ENCODE peak calls at places on chromosomes 13 and 19, in four cellular contexts. B is K562, M is HepG2, J is GM12878. P is an unnamed sample.

GRCh38 chr13:114224201-114224600 is 10.5 kb upstream of the CDC16 start:
- DNase-seq in B (no peak), M (no peak), J (no peak), P (no peak)

GRCh38 chr19:49391581-49392399 is 3.7 kb downstream of the KASH5 start:
- DNase-seq in B (peak), M (peak), J (peak), P (peak)

GRCh38 chr19:55447421-55448174 is 4.5 kb upstream of the SHISA7 start:
- DNase-seq in B (peak), M (no peak), J (no peak), P (peak)

GRCh38 chr19:6087074-6087506 is 23.2 kb downstream of the RFX2 start:
- DNase-seq in B (peak), M (peak), J (peak), P (no peak)

GRCh38 chr19:14175351-14175792 is 30.6 kb downstream of the ADGRL1 start:
- DNase-seq in B (no peak), M (no peak), J (no peak), P (no peak)

GRCh38 chr19:32674153-32674958 is 624 bp downstream of the ANKRD27 start:
- DNase-seq in B (no peak), M (no peak), J (no peak), P (no peak)

GRCh38 chr19:39205449-39205764 is 1.3 kb upstream of the SYCN start:
- DNase-seq in B (no peak), M (no peak), J (no peak), P (no peak)

GRCh38 chr13:105972811-105973590 is 562.5 kb downstream of the EFNB2 start:
- DNase-seq in B (no peak), M (no peak), J (no peak), P (no peak)

GRCh38 chr13:66345988-66346387 is 884.1 kb downstream of the PCDH9 start:
- DNase-seq in B (no peak), M (no peak), J (no peak), P (no peak)

GRCh38 chr19:5966215-5966614 is 11.7 kb downstream of the RANBP3 start:
- DNase-seq in B (no peak), M (no peak), J (no peak), P (no peak)

GRCh38 chr19:24074720-24075119 is 12.3 kb upstream of the ZNF254 start:
- DNase-seq in B (no peak), M (no peak), J (no peak), P (no peak)

GRCh38 chr13:75635621-75636338 is at the start of gene LMO7:
- DNase-seq in B (peak), M (peak), J (no peak), P (peak)

GRCh38 chr19:35743640-35744306 is 1.4 kb downstream of the U2AF1L4 start:
- DNase-seq in B (no peak), M (no peak), J (no peak), P (no peak)

GRCh38 chr19:58095328-58095727 is 2.7 kb downstream of the ZSCAN18 start:
- DNase-seq in B (no peak), M (no peak), J (no peak), P (no peak)

GRCh38 chr13:95056266-95056665 is 245.0 kb downstream of the ABCC4 start:
- DNase-seq in B (no peak), M (no peak), J (no peak), P (no peak)

GRCh38 chr13:52783943-52784342 is 44.3 kb upstream of the CNMD start:
- DNase-seq in B (no peak), M (no peak), J (no peak), P (no peak)

GRCh38 chr19:11152318-11153062 is 3.1 kb downstream of the SPC24 start:
- DNase-seq in B (no peak), M (no peak), J (no peak), P (no peak)

GRCh38 chr13:113404723-113405471 is 41.0 kb upstream of the GRTP1 start:
- DNase-seq in B (no peak), M (no peak), J (no peak), P (no peak)

GRCh38 chr13:21336609-21337008 is 122.5 kb downstream of the ZDHHC20 start:
- DNase-seq in B (no peak), M (no peak), J (no peak), P (no peak)

GRCh38 chr19:412356-413355 is 3.7 kb upstream of the C2CD4C start:
- DNase-seq in B (no peak), M (no peak), J (no peak), P (no peak)

GRCh38 chr19:315811-316210 is 24.6 kb upstream of the PLPP2 start:
- DNase-seq in B (no peak), M (no peak), J (no peak), P (no peak)

GRCh38 chr19:46466536-46467199 is 4.7 kb downstream of the PNMA8A start:
- DNase-seq in B (no peak), M (no peak), J (peak), P (no peak)

GRCh38 chr13:27170521-27171243 is 929 bp downstream of the USP12 start:
- DNase-seq in B (peak), M (peak), J (no peak), P (peak)

GRCh38 chr13:71285700-71286099 is 581.3 kb downstream of the DACH1 start:
- DNase-seq in B (no peak), M (no peak), J (no peak), P (no peak)

GRCh38 chr13:22064854-22065646 is 394.2 kb downstream of the FGF9 start:
- DNase-seq in B (no peak), M (no peak), J (no peak), P (no peak)

GRCh38 chr19:50719566-50719965 is at the start of gene SHANK1:
- DNase-seq in B (peak), M (no peak), J (no peak), P (no peak)

GRCh38 chr19:47253467-47253881 is 2.9 kb upstream of the CCDC9 start:
- DNase-seq in B (no peak), M (peak), J (no peak), P (peak)

GRCh38 chr13:93834051-93834450 is 607.4 kb downstream of the GPC6 start:
- DNase-seq in B (no peak), M (no peak), J (no peak), P (no peak)

GRCh38 chr19:57171551-57172081 is 4.3 kb upstream of the DUXA start:
- DNase-seq in B (peak), M (peak), J (no peak), P (peak)

GRCh38 chr13:71864981-71865857 is 1.8 kb downstream of the DACH1 start:
- DNase-seq in B (no peak), M (no peak), J (no peak), P (no peak)

GRCh38 chr19:39126593-39127187 is 1.1 kb downstream of the PAK4 start:
- DNase-seq in B (no peak), M (peak), J (no peak), P (peak)

GRCh38 chr19:41225238-41226052 is 6.4 kb downstream of the AXL start:
- DNase-seq in B (peak), M (peak), J (no peak), P (peak)

GRCh38 chr13:93080587-93080986 is 146.0 kb upstream of the GPC6 start:
- DNase-seq in B (no peak), M (no peak), J (no peak), P (no peak)

DNA sequence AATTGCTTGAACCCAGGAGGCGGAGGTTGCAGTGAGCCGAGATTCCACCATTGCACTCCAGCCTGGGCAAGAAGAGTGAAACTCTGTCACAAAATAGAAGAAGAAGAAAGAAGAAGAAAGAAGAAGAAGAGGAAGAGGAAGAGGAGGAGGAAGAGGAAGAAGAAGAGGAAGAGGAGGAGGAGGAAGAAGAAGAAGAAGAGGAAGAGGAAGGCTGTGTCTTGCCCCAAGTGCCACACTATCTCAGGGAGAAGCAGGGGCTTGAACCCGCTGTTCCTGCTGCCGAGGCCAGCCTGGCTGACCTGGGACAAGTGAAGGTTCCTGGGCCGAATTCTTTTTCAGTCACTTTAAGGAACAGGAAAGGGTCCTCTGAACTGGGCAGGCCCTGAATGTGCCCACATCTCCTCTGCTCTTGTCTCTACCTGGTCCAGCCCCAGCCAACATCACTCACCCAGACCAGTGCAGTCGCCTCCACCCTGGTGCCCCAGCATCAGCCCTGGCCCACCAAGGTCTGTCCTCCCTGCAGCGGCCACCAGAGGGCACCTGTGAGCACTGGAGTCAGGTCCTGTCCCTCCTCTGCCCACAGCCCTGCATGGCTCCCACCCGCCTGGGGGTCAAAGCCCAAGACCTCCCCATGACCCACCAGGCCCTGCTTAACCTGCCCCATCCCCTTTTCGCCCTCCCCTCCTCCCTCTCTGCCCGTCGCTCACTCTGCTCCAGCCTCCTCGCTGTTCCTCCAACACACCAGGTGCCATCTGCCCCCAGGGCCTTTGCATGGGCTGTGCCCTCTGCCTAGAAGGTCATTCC is 20.0 kb downstream of the TICAM1 start:
- DNase-seq in B (peak), M (peak), J (no peak), P (peak)
- TF ChIP-seq REST in B (no peak), M (no peak), J (no peak), P (no peak)

GRCh38 chr13:102033316-102033715 is 368.5 kb downstream of the FGF14 start:
- DNase-seq in B (no peak), M (no peak), J (no peak), P (no peak)

GRCh38 chr13:102039264-102039663 is 362.6 kb downstream of the FGF14 start:
- DNase-seq in B (no peak), M (no peak), J (no peak), P (no peak)

GRCh38 chr13:102033719-102034446 is 368.0 kb downstream of the FGF14 start:
- DNase-seq in B (no peak), M (no peak), J (no peak), P (no peak)

GRCh38 chr13:102038787-102039186 is 363.1 kb downstream of the FGF14 start:
- DNase-seq in B (no peak), M (no peak), J (no peak), P (no peak)

DNA sequence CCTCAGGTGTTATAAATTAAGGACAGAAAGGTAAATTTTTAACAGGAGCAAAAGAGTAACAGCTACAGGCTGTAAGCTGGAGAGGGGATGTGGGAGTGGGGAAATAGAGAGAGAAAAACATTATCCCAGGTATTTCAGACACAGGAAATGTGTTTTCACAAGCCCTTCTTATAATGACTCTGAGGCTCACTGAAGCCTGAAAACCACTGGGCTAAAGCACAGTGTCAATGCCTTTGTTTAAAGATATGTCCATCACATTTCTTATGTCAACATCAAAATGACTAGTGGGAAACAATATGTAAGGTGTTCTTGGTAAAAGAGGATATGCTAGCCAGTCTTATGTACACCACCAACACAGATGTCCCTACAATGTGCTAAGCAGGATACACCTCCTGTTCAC is 365.9 kb downstream of the FGF14 start:
- DNase-seq in B (no peak), M (no peak), J (no peak), P (no peak)
- TF ChIP-seq CHD4 in B (no peak), M (no peak), J (no peak), P (no peak)

DNA sequence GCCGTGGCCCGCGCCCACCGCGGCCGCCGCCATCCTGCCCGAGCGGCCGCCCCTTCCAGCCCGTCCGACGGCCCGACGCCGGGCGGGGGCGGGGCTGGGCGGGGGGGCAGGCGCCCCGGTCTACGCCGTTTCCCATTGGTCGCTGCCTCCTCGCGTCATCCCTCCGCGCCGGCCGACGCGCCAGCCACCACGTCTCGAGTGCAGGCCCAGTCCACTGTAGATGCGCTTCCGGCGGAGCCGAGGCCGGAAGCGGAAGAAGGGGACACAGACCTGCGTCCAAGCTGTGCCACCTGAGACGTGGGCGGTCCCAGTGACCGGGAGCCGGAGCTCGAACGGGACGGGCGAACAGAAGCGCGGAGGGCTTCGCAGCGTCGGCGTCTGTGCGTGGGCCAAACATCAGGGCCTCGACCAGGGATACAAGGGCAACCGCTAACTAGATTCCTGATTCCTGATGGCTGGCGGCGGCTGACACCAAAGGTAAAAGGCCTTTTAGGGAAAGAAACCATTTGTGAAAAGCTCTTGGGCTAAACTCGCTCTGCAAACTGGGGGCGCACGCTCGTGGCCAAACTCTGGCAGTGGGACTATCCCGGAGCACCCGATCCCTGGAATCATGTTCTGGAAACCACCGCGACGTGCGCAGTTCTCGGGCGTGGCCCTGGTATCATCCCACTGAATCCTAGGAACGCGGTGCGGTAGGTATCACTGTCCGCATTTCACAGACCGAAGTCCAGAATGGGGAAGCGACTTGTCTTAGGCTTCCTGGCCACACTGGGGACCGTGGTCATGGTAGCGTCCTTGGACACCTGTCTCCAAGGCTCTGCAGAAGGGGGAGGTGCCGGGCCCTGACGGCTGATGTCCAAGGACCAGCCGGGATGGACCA is at the start of gene SLC35E1:
- DNase-seq in B (peak), M (peak), J (peak), P (peak)
- TF ChIP-seq REST in B (no peak), M (no peak), J (peak), P (no peak)

DNA sequence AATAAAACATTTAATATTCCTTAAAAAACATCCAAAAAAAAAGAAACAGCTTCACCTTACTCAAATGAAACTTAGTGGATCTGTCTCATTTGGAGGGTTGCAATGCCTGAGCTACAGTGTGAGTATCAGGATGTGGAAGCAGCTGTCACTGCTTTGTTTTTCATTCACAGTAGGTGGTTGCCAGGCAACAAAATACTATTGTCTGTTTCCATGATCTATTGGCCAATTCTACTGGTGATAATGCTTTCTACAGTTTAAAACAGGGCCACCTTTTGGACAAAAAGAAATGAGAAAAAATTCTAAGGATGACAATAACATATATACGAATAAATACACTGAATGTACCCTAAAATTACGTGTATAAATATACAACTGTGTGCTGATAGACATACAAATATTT is 3.0 kb downstream of the ENOX1 start:
- DNase-seq in B (no peak), M (no peak), J (no peak), P (peak)
- TF ChIP-seq CHD4 in B (no peak), M (no peak), J (no peak), P (no peak)

DNA sequence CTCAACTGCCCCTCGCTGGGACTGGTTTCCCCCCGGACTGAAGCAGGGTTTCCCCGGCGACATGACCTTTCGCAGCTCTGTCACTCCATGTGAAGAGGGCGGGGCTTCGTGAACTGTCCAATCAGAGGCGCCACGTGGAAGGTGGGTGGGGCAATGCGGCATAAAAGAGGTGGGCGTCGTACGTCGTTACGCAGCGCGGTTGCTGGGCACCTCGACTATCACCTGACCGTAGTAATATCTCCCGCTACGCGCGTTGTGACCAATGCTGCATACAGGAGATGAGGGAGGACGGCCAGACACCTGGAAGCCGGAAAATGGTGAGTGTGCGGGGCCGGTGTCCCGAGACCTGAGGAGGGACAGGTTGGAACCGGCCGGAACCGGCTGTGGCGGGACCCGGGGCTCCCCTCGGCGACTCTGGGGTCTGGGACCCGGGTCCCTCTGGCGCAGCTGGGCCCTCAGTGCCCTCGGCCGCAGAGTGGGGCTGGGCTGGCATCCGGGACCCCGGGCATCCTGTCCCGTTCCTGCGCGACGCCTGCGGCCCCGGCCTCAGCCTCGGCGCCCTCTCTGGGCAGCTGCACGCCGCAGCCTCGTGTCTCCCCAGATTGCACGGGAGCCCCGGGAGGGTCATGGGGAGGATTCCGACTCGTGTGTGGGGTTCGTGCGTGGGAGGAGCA is 32.1 kb downstream of the ZNF136 start:
- DNase-seq in B (no peak), M (no peak), J (no peak), P (no peak)
- TF ChIP-seq REST in B (no peak), M (no peak), J (no peak), P (no peak)

GRCh38 chr19:12884202-12884601 is 2.8 kb downstream of the KLF1 start:
- DNase-seq in B (no peak), M (no peak), J (no peak), P (no peak)

GRCh38 chr19:12884627-12884925 is 2.4 kb downstream of the KLF1 start:
- DNase-seq in B (no peak), M (no peak), J (no peak), P (no peak)

GRCh38 chr19:12881172-12881808 is at the start of gene DNASE2:
- DNase-seq in B (peak), M (peak), J (peak), P (peak)

GRCh38 chr19:12882589-12882988 is 1.3 kb upstream of the DNASE2 start:
- DNase-seq in B (no peak), M (no peak), J (no peak), P (no peak)

GRCh38 chr19:12880551-12881171 is 588 bp downstream of the DNASE2 start:
- DNase-seq in B (no peak), M (no peak), J (no peak), P (no peak)
- TF ChIP-seq CHD4 in B (no peak), M (no peak), J (no peak), P (no peak)

GRCh38 chr19:51926784-51927741 is at the start of gene ZNF613:
- DNase-seq in B (peak), M (peak), J (peak), P (peak)
- TF ChIP-seq REST in B (peak), M (no peak), J (no peak), P (no peak)

GRCh38 chr19:45403781-45404556 is 900 bp downstream of the PPP1R13L start:
- DNase-seq in B (peak), M (peak), J (no peak), P (peak)
- TF ChIP-seq CHD4 in B (no peak), M (no peak), J (no peak), P (no peak)

GRCh38 chr19:52557231-52557995 is 12.7 kb upstream of the ZNF701 start:
- DNase-seq in B (no peak), M (no peak), J (no peak), P (no peak)

GRCh38 chr19:52554216-52554971 is 15.7 kb upstream of the ZNF701 start:
- DNase-seq in B (no peak), M (no peak), J (no peak), P (no peak)
- TF ChIP-seq REST in B (no peak), M (no peak), J (no peak), P (no peak)

P was measured in A549.